ENCODE peak calls at places on chromosomes 6 and 20, in seven cellular contexts. One of them, this sample, is unnamed.

GRCh38 chr20:58659841-58660240 is 8.8 kb downstream of the STX16 start:
- DNase-seq in SK-N-SH: no peak
- DNase-seq in transverse colon: no peak
- DNase-seq in mammary epithelial cell: peak
- DNase-seq in fibroblast of villous mesenchyme: no peak
- DNase-seq in body of pancreas: no peak
- DNase-seq in pancreas: no peak
- DNase-seq in this sample: no peak

GRCh38 chr6:90537723-90538407 is 49.0 kb downstream of the MAP3K7 start:
- DNase-seq in pancreas: no peak
- DNase-seq in SK-N-SH: no peak
- DNase-seq in transverse colon: no peak
- DNase-seq in mammary epithelial cell: no peak
- DNase-seq in fibroblast of villous mesenchyme: peak
- DNase-seq in body of pancreas: no peak
- DNase-seq in this sample: peak

GRCh38 chr6:145758086-145758485 is 22.8 kb upstream of the EPM2A start:
- DNase-seq in body of pancreas: no peak
- DNase-seq in mammary epithelial cell: no peak
- DNase-seq in SK-N-SH: no peak
- DNase-seq in pancreas: no peak
- DNase-seq in transverse colon: no peak
- DNase-seq in fibroblast of villous mesenchyme: no peak
- DNase-seq in this sample: no peak

GRCh38 chr6:167405778-167406532 is 81.1 kb downstream of the TTLL2 start:
- DNase-seq in fibroblast of villous mesenchyme: no peak
- DNase-seq in pancreas: no peak
- DNase-seq in mammary epithelial cell: no peak
- DNase-seq in transverse colon: no peak
- DNase-seq in body of pancreas: no peak
- DNase-seq in SK-N-SH: no peak
- DNase-seq in this sample: no peak

GRCh38 chr20:62012631-62013030 is 53.0 kb downstream of the TAF4 start:
- DNase-seq in transverse colon: no peak
- DNase-seq in pancreas: no peak
- DNase-seq in mammary epithelial cell: no peak
- DNase-seq in fibroblast of villous mesenchyme: no peak
- DNase-seq in SK-N-SH: no peak
- DNase-seq in body of pancreas: no peak
- DNase-seq in this sample: no peak

GRCh38 chr6:78629154-78629721 is 238.1 kb upstream of the IRAK1BP1 start:
- DNase-seq in SK-N-SH: peak
- DNase-seq in body of pancreas: peak
- DNase-seq in fibroblast of villous mesenchyme: peak
- DNase-seq in mammary epithelial cell: no peak
- DNase-seq in pancreas: peak
- DNase-seq in transverse colon: no peak
- DNase-seq in this sample: no peak

GRCh38 chr6:111631930-111632460 is 26.3 kb upstream of the TRAF3IP2 start:
- DNase-seq in fibroblast of villous mesenchyme: no peak
- DNase-seq in body of pancreas: peak
- DNase-seq in transverse colon: peak
- DNase-seq in pancreas: no peak
- DNase-seq in SK-N-SH: no peak
- DNase-seq in mammary epithelial cell: no peak
- DNase-seq in this sample: no peak

GRCh38 chr20:36344517-36345132 is 38.5 kb downstream of the DLGAP4 start:
- DNase-seq in mammary epithelial cell: peak
- DNase-seq in pancreas: peak
- DNase-seq in SK-N-SH: no peak
- DNase-seq in fibroblast of villous mesenchyme: peak
- DNase-seq in transverse colon: peak
- DNase-seq in body of pancreas: peak
- DNase-seq in this sample: peak

GRCh38 chr6:79384845-79385244 is 150.4 kb upstream of the HMGN3 start:
- DNase-seq in SK-N-SH: no peak
- DNase-seq in transverse colon: no peak
- DNase-seq in mammary epithelial cell: no peak
- DNase-seq in fibroblast of villous mesenchyme: no peak
- DNase-seq in body of pancreas: peak
- DNase-seq in pancreas: no peak
- DNase-seq in this sample: no peak

GRCh38 chr6:10662207-10662606 is 32.2 kb downstream of the C6orf52 start:
- DNase-seq in pancreas: no peak
- DNase-seq in SK-N-SH: no peak
- DNase-seq in transverse colon: no peak
- DNase-seq in mammary epithelial cell: no peak
- DNase-seq in body of pancreas: no peak
- DNase-seq in fibroblast of villous mesenchyme: no peak
- DNase-seq in this sample: no peak

GRCh38 chr6:10655508-10656055 is 38.8 kb downstream of the C6orf52 start:
- DNase-seq in mammary epithelial cell: no peak
- DNase-seq in SK-N-SH: no peak
- DNase-seq in pancreas: no peak
- DNase-seq in transverse colon: no peak
- DNase-seq in body of pancreas: no peak
- DNase-seq in fibroblast of villous mesenchyme: no peak
- DNase-seq in this sample: peak

GRCh38 chr6:10658910-10659696 is 35.3 kb downstream of the C6orf52 start:
- DNase-seq in body of pancreas: no peak
- DNase-seq in pancreas: no peak
- DNase-seq in transverse colon: no peak
- DNase-seq in SK-N-SH: no peak
- DNase-seq in mammary epithelial cell: no peak
- DNase-seq in fibroblast of villous mesenchyme: no peak
- DNase-seq in this sample: no peak

GRCh38 chr6:10662742-10663141 is 31.7 kb downstream of the C6orf52 start:
- DNase-seq in transverse colon: no peak
- DNase-seq in mammary epithelial cell: no peak
- DNase-seq in body of pancreas: no peak
- DNase-seq in SK-N-SH: no peak
- DNase-seq in fibroblast of villous mesenchyme: no peak
- DNase-seq in pancreas: no peak
- DNase-seq in this sample: no peak

GRCh38 chr6:10659697-10660348 is 34.6 kb downstream of the C6orf52 start:
- DNase-seq in pancreas: peak
- DNase-seq in body of pancreas: peak
- DNase-seq in mammary epithelial cell: no peak
- DNase-seq in SK-N-SH: peak
- DNase-seq in fibroblast of villous mesenchyme: peak
- DNase-seq in transverse colon: no peak
- DNase-seq in this sample: no peak
- H3K4me3 ChIP-seq in pancreas: peak
- H3K4me3 ChIP-seq in body of pancreas: no peak
- H3K4me3 ChIP-seq in mammary epithelial cell: no peak
- H3K4me3 ChIP-seq in SK-N-SH: peak
- H3K4me3 ChIP-seq in fibroblast of villous mesenchyme: peak
- H3K4me3 ChIP-seq in transverse colon: peak
- H3K4me3 ChIP-seq in this sample: no peak

DNA sequence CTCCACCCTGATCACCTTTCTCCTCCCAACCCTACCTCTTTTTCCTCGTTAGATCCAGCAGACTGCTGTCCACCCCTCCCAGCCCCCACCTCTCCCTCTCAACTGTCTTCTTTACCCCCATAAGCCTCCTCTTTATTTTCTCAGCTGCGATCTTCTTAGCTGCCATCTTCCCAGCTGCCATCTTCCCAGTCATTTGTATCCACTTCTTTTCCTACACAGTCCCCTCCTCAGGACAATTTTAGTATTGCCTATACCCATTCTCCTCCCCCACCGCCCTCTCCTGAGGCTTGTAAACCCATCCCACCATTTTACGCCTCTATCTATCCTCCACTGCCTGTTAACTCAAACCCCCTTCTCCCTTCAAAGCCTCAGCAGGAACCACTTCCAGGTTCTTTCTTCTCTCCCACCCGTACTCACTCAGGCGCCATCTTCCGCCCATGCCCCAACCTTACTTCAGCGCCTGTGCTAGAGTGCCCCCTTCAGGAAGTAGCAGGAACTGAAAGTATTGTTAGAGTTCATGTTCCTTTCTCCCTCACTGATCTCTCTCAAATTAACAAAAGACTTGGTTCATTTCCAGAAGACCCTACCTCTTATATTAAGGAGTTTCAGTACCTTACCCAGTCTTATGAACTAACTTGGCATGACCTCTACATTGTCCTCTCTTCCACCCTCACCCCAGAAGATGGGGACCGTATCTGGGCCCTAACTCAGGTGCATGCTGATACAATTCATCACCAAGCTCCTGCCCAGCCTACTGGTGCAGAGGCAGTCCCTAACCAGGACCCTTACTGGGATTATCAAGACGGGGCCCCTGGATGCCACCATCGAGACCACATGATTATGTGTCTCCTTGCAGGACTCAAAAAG is 236.0 kb downstream of the ADGRG6 start:
- DNase-seq in fibroblast of villous mesenchyme: peak
- DNase-seq in pancreas: no peak
- DNase-seq in body of pancreas: no peak
- DNase-seq in mammary epithelial cell: peak
- DNase-seq in SK-N-SH: no peak
- DNase-seq in transverse colon: no peak
- DNase-seq in this sample: peak
- TF ChIP-seq CTCF in fibroblast of villous mesenchyme: peak
- TF ChIP-seq CTCF in pancreas: no peak
- TF ChIP-seq CTCF in body of pancreas: peak
- TF ChIP-seq CTCF in mammary epithelial cell: peak
- TF ChIP-seq CTCF in SK-N-SH: peak
- TF ChIP-seq CTCF in transverse colon: peak
- TF ChIP-seq CTCF in this sample: peak

DNA sequence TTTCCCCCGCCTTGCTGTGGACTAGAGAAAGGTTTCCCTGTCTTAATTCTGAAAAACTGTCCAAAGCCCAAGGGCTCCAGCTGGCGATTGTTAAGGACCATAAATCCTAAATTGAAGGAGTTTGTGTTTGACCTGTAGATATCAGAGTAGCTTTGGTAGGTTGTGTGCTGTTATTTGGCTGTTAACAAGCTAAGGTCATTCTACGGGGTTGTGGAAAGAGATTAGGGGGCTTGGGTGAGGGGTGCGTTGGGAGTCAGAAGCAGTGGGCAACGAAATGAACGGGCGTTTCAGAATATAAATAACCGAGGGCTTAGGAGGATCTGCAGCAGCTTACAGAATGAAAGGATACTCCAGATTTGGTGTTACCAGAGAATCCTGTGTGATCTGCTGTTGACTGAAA is 32.6 kb upstream of the BTN3A2 start:
- DNase-seq in fibroblast of villous mesenchyme: no peak
- DNase-seq in SK-N-SH: no peak
- DNase-seq in transverse colon: no peak
- DNase-seq in pancreas: no peak
- DNase-seq in body of pancreas: no peak
- DNase-seq in mammary epithelial cell: no peak
- DNase-seq in this sample: no peak
- H3K4me3 ChIP-seq in fibroblast of villous mesenchyme: peak
- H3K4me3 ChIP-seq in SK-N-SH: no peak
- H3K4me3 ChIP-seq in transverse colon: peak
- H3K4me3 ChIP-seq in pancreas: no peak
- H3K4me3 ChIP-seq in body of pancreas: no peak
- H3K4me3 ChIP-seq in mammary epithelial cell: peak
- H3K4me3 ChIP-seq in this sample: peak

GRCh38 chr20:40691566-40692239 is 2.7 kb upstream of the MAFB start:
- DNase-seq in transverse colon: no peak
- DNase-seq in body of pancreas: no peak
- DNase-seq in SK-N-SH: no peak
- DNase-seq in pancreas: no peak
- DNase-seq in mammary epithelial cell: no peak
- DNase-seq in fibroblast of villous mesenchyme: no peak
- DNase-seq in this sample: no peak
- TF ChIP-seq CTCF in transverse colon: no peak
- TF ChIP-seq CTCF in body of pancreas: no peak
- TF ChIP-seq CTCF in SK-N-SH: no peak
- TF ChIP-seq CTCF in pancreas: no peak
- TF ChIP-seq CTCF in mammary epithelial cell: no peak
- TF ChIP-seq CTCF in fibroblast of villous mesenchyme: no peak
- TF ChIP-seq CTCF in this sample: no peak

DNA sequence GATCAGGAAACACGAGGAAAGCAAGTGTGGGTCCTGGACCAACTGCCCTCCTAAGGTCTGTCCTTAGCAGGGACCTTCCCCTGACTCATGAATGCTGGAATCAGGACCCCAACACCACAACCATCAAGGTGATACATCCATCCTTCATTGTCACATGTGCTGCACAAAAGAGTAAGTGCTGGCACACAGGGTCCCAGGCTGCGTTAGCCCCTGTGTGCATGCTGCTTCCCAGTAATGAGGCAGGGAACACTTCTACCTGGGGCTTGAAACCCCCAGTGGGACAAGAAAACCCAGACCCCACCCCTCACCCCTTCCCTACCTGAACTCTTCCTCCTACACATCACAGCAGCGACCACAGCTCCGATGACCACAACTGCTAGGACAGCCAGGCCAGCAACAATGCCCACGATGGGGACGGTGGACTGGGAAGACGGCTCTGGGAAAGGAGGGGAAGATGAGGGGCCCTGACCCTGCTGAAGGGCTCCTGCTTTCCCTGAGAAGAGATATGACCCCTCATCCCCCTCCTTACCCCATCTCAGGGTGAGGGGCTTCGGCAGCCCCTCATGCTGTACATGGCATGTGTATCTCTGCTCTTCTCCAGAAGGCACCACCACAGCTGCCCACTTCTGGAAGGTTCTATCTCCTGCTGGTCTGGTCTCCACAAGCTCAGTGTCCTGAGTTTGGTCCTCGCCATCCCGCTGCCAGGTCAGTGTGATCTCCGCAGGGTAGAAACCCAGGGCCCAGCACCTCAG is 2.0 kb downstream of the HLA-B start:
- DNase-seq in transverse colon: no peak
- DNase-seq in mammary epithelial cell: no peak
- DNase-seq in SK-N-SH: no peak
- DNase-seq in fibroblast of villous mesenchyme: no peak
- DNase-seq in body of pancreas: no peak
- DNase-seq in pancreas: no peak
- DNase-seq in this sample: no peak
- H3K4me3 ChIP-seq in transverse colon: peak
- H3K4me3 ChIP-seq in mammary epithelial cell: no peak
- H3K4me3 ChIP-seq in SK-N-SH: no peak
- H3K4me3 ChIP-seq in fibroblast of villous mesenchyme: peak
- H3K4me3 ChIP-seq in body of pancreas: peak
- H3K4me3 ChIP-seq in pancreas: no peak
- H3K4me3 ChIP-seq in this sample: peak

GRCh38 chr6:37741757-37742400 is 44.2 kb upstream of the MDGA1 start:
- DNase-seq in mammary epithelial cell: no peak
- DNase-seq in transverse colon: peak
- DNase-seq in SK-N-SH: peak
- DNase-seq in fibroblast of villous mesenchyme: peak
- DNase-seq in pancreas: peak
- DNase-seq in body of pancreas: peak
- DNase-seq in this sample: no peak
- TF ChIP-seq CTCF in mammary epithelial cell: peak
- TF ChIP-seq CTCF in transverse colon: no peak
- TF ChIP-seq CTCF in SK-N-SH: peak
- TF ChIP-seq CTCF in fibroblast of villous mesenchyme: peak
- TF ChIP-seq CTCF in pancreas: peak
- TF ChIP-seq CTCF in body of pancreas: peak
- TF ChIP-seq CTCF in this sample: peak

GRCh38 chr6:18395177-18395850 is 8.2 kb downstream of the RNF144B start:
- DNase-seq in transverse colon: no peak
- DNase-seq in fibroblast of villous mesenchyme: no peak
- DNase-seq in pancreas: no peak
- DNase-seq in mammary epithelial cell: no peak
- DNase-seq in body of pancreas: no peak
- DNase-seq in SK-N-SH: no peak
- DNase-seq in this sample: no peak
- H3K4me3 ChIP-seq in transverse colon: no peak
- H3K4me3 ChIP-seq in fibroblast of villous mesenchyme: no peak
- H3K4me3 ChIP-seq in pancreas: no peak
- H3K4me3 ChIP-seq in mammary epithelial cell: no peak
- H3K4me3 ChIP-seq in body of pancreas: no peak
- H3K4me3 ChIP-seq in SK-N-SH: peak
- H3K4me3 ChIP-seq in this sample: no peak